ENCODE peak calls at places on chromosomes 6 and 20, in five cellular contexts. T, F, M, B and U are unnamed samples.

GRCh38 chr6:16391451-16391912 is 153.1 kb downstream of the GMPR start:
- DNase-seq in B (no peak), T (no peak), M (no peak), F (no peak), U (no peak)

GRCh38 chr6:35539223-35539622 is 26.5 kb upstream of the TULP1 start:
- DNase-seq in M (no peak), B (no peak), F (no peak), T (no peak), U (no peak)

GRCh38 chr20:11274137-11274536 is 600.3 kb upstream of the JAG1 start:
- DNase-seq in B (peak), M (no peak), T (peak), F (no peak), U (no peak)

GRCh38 chr6:125945378-125946141 is 11.0 kb upstream of the HINT3 start:
- DNase-seq in F (no peak), B (no peak), T (no peak), M (no peak), U (no peak)

GRCh38 chr6:12014873-12015149 is 2.7 kb downstream of the HIVEP1 start:
- DNase-seq in F (no peak), M (no peak), T (no peak), B (no peak), U (no peak)

GRCh38 chr6:169145991-169146501 is 107.6 kb downstream of the THBS2 start:
- DNase-seq in T (no peak), B (no peak), M (no peak), F (no peak), U (no peak)

GRCh38 chr20:5835234-5835845 is 85.1 kb downstream of the SHLD1 start:
- DNase-seq in B (no peak), F (no peak), T (peak), M (no peak), U (no peak)

GRCh38 chr6:75855047-75855446 is 106.0 kb downstream of the MYO6 start:
- DNase-seq in F (no peak), M (no peak), B (peak), T (peak), U (no peak)

GRCh38 chr20:33826270-33826897 is 15.2 kb downstream of the CHMP4B start:
- DNase-seq in F (no peak), T (no peak), M (no peak), B (no peak), U (no peak)

GRCh38 chr6:35496851-35497570 is at the start of gene TEAD3:
- DNase-seq in T (peak), M (peak), B (no peak), F (peak), U (no peak)

GRCh38 chr20:59825944-59826759 is 107.3 kb downstream of the SYCP2 start:
- DNase-seq in B (no peak), F (peak), T (peak), M (no peak), U (peak)

GRCh38 chr6:5335020-5335419 is 73.7 kb downstream of the FARS2 start:
- DNase-seq in B (no peak), T (no peak), M (no peak), F (no peak), U (no peak)

GRCh38 chr6:34565722-34566137 is 9.6 kb upstream of the SPDEF start:
- DNase-seq in T (no peak), M (no peak), F (no peak), B (no peak), U (no peak)

GRCh38 chr6:116444092-116444491 is 17.1 kb upstream of the CALHM6 start:
- DNase-seq in M (no peak), B (no peak), T (peak), F (no peak), U (no peak)

GRCh38 chr6:33771342-33772113 is 17.4 kb downstream of the LEMD2 start:
- DNase-seq in F (peak), M (peak), B (peak), T (peak), U (no peak)

GRCh38 chr20:58721951-58722371 is 29.4 kb downstream of the NPEPL1 start:
- DNase-seq in B (no peak), M (no peak), T (no peak), F (no peak), U (no peak)

GRCh38 chr6:43035495-43036194 is 14.2 kb downstream of the RRP36 start:
- DNase-seq in B (no peak), T (no peak), F (no peak), M (peak), U (no peak)

GRCh38 chr6:116271309-116271708 is 8.4 kb downstream of the TSPYL1 start:
- DNase-seq in F (no peak), T (no peak), M (no peak), B (no peak), U (no peak)

GRCh38 chr6:86440608-86441007 is 496.7 kb upstream of the HTR1E start:
- DNase-seq in M (no peak), T (no peak), B (no peak), F (no peak), U (no peak)

GRCh38 chr20:17109307-17109706 is 117.5 kb upstream of the PCSK2 start:
- DNase-seq in F (no peak), M (no peak), T (no peak), B (no peak), U (no peak)

GRCh38 chr6:121816361-121816760 is 380.9 kb downstream of the GJA1 start:
- DNase-seq in B (no peak), T (no peak), M (no peak), F (no peak), U (no peak)

GRCh38 chr6:68740828-68741500 is 105.9 kb downstream of the ADGRB3 start:
- DNase-seq in B (no peak), T (no peak), M (no peak), F (no peak), U (no peak)

GRCh38 chr6:132887204-132887603 is 72.8 kb downstream of the RPS12 start:
- DNase-seq in B (no peak), T (peak), F (no peak), M (no peak), U (no peak)

GRCh38 chr20:34825530-34826362 is at the start of gene NCOA6:
- DNase-seq in B (peak), F (peak), M (peak), T (peak), U (no peak)

GRCh38 chr6:92690997-92691599 is 728.3 kb downstream of the EPHA7 start:
- DNase-seq in T (no peak), F (no peak), B (peak), M (no peak), U (no peak)

GRCh38 chr20:4227085-4227821 is 211.9 kb upstream of the RNF24 start:
- DNase-seq in M (no peak), T (peak), F (no peak), B (no peak), U (no peak)

GRCh38 chr6:43186019-43186418 is 4.0 kb downstream of the CUL9 start:
- DNase-seq in T (no peak), B (no peak), F (peak), M (no peak), U (no peak)

GRCh38 chr6:75202676-75203131 is 3.1 kb downstream of the COL12A1 start:
- DNase-seq in M (no peak), B (no peak), T (no peak), F (peak), U (no peak)

GRCh38 chr6:167855825-167856425 is 29.2 kb downstream of the AFDN start:
- DNase-seq in F (no peak), M (no peak), B (peak), T (peak), U (peak)

GRCh38 chr6:46610862-46611553 is 41.6 kb downstream of the CYP39A1 start:
- DNase-seq in T (no peak), M (no peak), B (no peak), F (no peak), U (no peak)
- H3K27ac ChIP-seq in T (no peak), M (no peak), B (no peak), F (no peak), U (no peak)

GRCh38 chr20:50406610-50407136 is 103.5 kb upstream of the PTPN1 start:
- DNase-seq in F (no peak), T (no peak), M (no peak), B (no peak), U (no peak)
- H3K27ac ChIP-seq in F (no peak), T (peak), M (peak), B (no peak), U (no peak)

GRCh38 chr20:47359533-47360206 is 3.2 kb upstream of the ZMYND8 start:
- DNase-seq in T (no peak), B (no peak), F (no peak), M (no peak), U (no peak)

GRCh38 chr20:47360207-47360488 is 3.6 kb upstream of the ZMYND8 start:
- DNase-seq in F (peak), M (no peak), T (peak), B (no peak), U (peak)

GRCh38 chr20:47358052-47358671 is 1.7 kb upstream of the ZMYND8 start:
- DNase-seq in T (no peak), M (no peak), B (no peak), F (no peak), U (no peak)

GRCh38 chr20:47357296-47358051 is 975 bp upstream of the ZMYND8 start:
- DNase-seq in B (peak), M (peak), T (peak), F (peak), U (peak)

GRCh38 chr20:47358672-47359532 is 2.4 kb upstream of the ZMYND8 start:
- DNase-seq in F (peak), T (peak), M (peak), B (no peak), U (peak)
- H3K27ac ChIP-seq in F (peak), T (peak), M (peak), B (peak), U (peak)

GRCh38 chr6:90611543-90611864 is 24.6 kb upstream of the MAP3K7 start:
- DNase-seq in F (no peak), M (no peak), T (no peak), B (no peak), U (no peak)
- H3K27ac ChIP-seq in F (no peak), M (no peak), T (no peak), B (no peak), U (no peak)

DNA sequence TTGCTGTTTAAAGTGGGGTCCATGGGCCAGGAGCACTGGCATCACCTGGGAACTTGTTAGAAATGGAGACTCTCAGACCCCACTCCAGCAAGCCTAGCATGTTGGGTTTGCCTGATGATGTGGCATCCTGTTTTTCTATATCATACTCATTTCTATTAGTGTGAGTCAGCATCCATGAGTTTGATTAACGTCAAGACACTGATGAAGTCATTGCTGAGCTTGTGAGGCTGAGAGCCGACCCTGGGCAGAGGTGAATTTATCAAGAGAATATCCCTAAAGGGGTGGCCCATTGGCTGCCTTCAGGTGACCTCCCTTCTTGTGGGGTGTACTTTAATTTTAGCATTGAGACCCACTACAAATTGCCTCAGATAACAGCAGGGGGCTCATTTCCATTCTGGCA is 43.4 kb upstream of the RNF144B start:
- DNase-seq in F (no peak), T (peak), M (no peak), B (peak), U (peak)
- H3K27ac ChIP-seq in F (no peak), T (no peak), M (peak), B (peak), U (peak)

GRCh38 chr6:3496395-3496794 is 39.5 kb upstream of the SLC22A23 start:
- DNase-seq in F (no peak), T (no peak), B (no peak), M (no peak), U (no peak)

GRCh38 chr6:3501826-3502505 is 45.1 kb upstream of the SLC22A23 start:
- DNase-seq in T (no peak), M (no peak), B (no peak), F (no peak), U (no peak)

GRCh38 chr6:3504354-3504753 is 47.5 kb upstream of the SLC22A23 start:
- DNase-seq in B (no peak), F (no peak), T (no peak), M (no peak), U (no peak)

GRCh38 chr6:3499603-3500002 is 42.8 kb upstream of the SLC22A23 start:
- DNase-seq in T (no peak), F (no peak), B (no peak), M (no peak), U (no peak)

GRCh38 chr6:3500262-3501001 is 43.6 kb upstream of the SLC22A23 start:
- DNase-seq in M (no peak), B (no peak), F (no peak), T (peak), U (peak)
- H3K27ac ChIP-seq in M (no peak), B (no peak), F (no peak), T (peak), U (peak)

DNA sequence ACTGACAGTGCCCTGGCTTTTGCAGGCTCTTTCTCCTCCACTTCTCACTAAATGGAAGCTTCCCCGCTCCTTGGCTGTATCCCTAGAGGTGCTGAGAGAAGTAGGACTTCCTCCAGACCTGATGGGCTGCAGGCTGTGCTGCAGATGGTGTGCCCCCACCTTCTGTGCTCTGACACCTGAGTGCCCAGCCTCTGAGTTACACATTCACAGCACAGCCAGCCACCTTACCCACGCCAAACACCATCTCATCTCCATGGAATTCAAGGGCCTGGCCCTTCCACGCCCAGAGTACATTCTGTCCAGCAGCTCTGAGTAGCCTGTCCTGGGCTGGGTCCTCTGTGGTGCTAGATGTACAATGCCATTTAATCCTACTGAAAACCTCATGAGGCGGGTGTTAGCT is 5.3 kb downstream of the SFTA2 start:
- DNase-seq in M (no peak), T (peak), B (no peak), F (peak), U (no peak)
- H3K27ac ChIP-seq in M (peak), T (peak), B (no peak), F (no peak), U (peak)

DNA sequence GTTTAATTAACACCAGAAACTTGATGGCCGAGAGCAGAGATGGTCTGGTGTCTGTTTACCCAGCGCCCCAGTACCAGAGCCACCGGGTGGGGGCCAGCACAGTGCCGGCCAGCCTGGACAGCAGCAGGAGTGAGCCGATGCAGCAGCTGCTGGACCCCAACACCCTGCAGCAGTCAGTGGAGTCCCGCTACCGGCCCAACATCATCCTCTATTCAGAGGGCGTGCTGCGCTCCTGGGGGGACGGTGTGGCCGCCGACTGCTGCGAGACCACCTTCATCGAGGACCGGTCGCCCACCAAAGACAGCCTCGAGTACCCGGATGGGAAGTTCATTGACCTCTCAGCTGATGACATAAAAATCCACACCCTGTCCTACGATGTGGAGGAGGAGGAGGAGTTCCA is 73.7 kb downstream of the SYNDIG1 start:
- DNase-seq in T (no peak), B (no peak), M (no peak), F (no peak), U (no peak)
- H3K27ac ChIP-seq in T (no peak), B (no peak), M (no peak), F (no peak), U (no peak)

DNA sequence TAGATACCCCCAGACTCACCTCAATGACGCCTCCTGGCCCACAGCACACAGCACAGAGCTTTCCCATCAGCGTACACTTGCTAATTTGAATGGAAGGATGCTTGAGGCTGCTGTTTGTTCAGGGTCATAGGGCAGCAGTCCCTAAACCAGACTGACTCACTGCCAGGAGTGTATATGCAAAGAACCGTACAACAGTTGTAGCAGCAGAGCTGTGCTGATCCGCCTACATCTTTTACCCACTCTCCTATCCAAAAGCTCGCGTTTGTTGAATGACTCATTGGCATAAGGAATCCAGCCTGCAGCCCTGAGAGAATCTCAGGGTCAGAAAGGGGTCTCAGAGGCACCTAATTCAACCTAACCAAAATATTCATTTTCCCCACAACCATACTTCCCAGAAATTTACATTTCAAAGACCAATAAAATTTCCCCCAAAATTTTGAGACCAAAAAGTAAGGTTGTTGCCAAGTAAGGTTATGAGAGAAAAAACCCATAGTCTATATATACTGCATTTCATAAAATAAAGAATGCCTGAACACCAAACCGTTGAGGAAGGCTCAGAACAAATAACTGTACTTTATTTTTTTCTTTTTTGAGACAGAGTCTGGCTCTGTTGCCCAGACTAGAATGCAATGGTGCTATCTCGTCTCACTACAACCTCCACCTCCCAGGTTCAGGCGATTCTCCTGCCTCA is 35.3 kb upstream of the CCND3 start:
- DNase-seq in B (peak), M (no peak), F (no peak), T (peak), U (no peak)
- H3K27ac ChIP-seq in B (no peak), M (no peak), F (no peak), T (no peak), U (no peak)